ENCODE peak calls at places on chromosome 19, in seven cellular contexts. E is effector memory CD4-positive, alpha-beta T cell; A is CD8-positive, alpha-beta memory T cell; N is stomach; L is heart left ventricle; D is Peyer's patch; I is tibial artery. G is an unnamed sample. For H3K4me1, the result is how much of the 10 kb centered on the place peaks cover.

GRCh38 chr19:17873661-17874422 is 2.1 kb downstream of the SLC5A5 start:
- DNase-seq in D (peak), A (peak), L (no peak), E (peak), N (peak), I (no peak), G (peak)

GRCh38 chr19:20060282-20060681 is 17.5 kb upstream of the ZNF90 start:
- DNase-seq in D (no peak), N (no peak), E (no peak), A (no peak), I (no peak), L (no peak), G (no peak)

GRCh38 chr19:1273263-1274041 is 1.9 kb upstream of the FAM174C start:
- DNase-seq in A (no peak), E (no peak), N (no peak), D (no peak), I (no peak), L (no peak), G (no peak)

GRCh38 chr19:17817668-17818363 is 3.5 kb downstream of the INSL3 start:
- DNase-seq in L (no peak), A (no peak), N (no peak), E (no peak), D (no peak), I (no peak), G (no peak)

GRCh38 chr19:4717191-4717965 is 6.3 kb downstream of the DPP9 start:
- DNase-seq in E (no peak), D (no peak), N (no peak), A (no peak), I (no peak), L (no peak), G (no peak)

GRCh38 chr19:52307275-52307674 is 10.3 kb downstream of the ZNF480 start:
- DNase-seq in A (no peak), D (no peak), E (no peak), I (no peak), N (no peak), L (no peak), G (no peak)

GRCh38 chr19:4405977-4406376 is 3.5 kb downstream of the CHAF1A start:
- DNase-seq in E (no peak), D (no peak), A (no peak), I (no peak), L (no peak), N (no peak), G (no peak)

GRCh38 chr19:44451687-44452086 is 3.4 kb upstream of the ZNF229 start:
- DNase-seq in A (no peak), N (no peak), L (no peak), D (no peak), E (no peak), I (no peak), G (no peak)

GRCh38 chr19:55299991-55300390 is 16.2 kb downstream of the BRSK1 start:
- DNase-seq in I (no peak), E (no peak), A (no peak), L (no peak), D (no peak), N (no peak), G (no peak)

GRCh38 chr19:18385359-18385674 is 641 bp upstream of the GDF15 start:
- DNase-seq in A (no peak), L (no peak), E (no peak), I (no peak), D (no peak), N (no peak), G (no peak)

GRCh38 chr19:11361037-11361770 is 6.0 kb downstream of the PLPPR2 start:
- DNase-seq in N (peak), E (no peak), L (no peak), D (peak), I (no peak), A (no peak), G (no peak)

GRCh38 chr19:44746946-44747738 is 1.4 kb upstream of the BCL3 start:
- DNase-seq in N (peak), A (peak), D (peak), E (peak), I (peak), L (peak), G (peak)

GRCh38 chr19:16325671-16326400 is 1.2 kb downstream of the KLF2 start:
- DNase-seq in A (peak), I (no peak), D (peak), E (peak), L (peak), N (no peak), G (peak)

GRCh38 chr19:16514383-16515019 is 18.3 kb downstream of the C19orf44 start:
- DNase-seq in L (no peak), A (no peak), N (no peak), E (no peak), I (no peak), D (no peak), G (no peak)

GRCh38 chr19:13153627-13154240 is 3.5 kb downstream of the IER2 start:
- DNase-seq in E (no peak), D (peak), L (no peak), A (no peak), N (peak), I (no peak), G (no peak)

GRCh38 chr19:35240322-35240721 is 8.5 kb upstream of the LSR start:
- DNase-seq in N (no peak), L (no peak), E (peak), A (peak), D (peak), I (no peak), G (no peak)

GRCh38 chr19:33683881-33684549 is 62.3 kb downstream of the CHST8 start:
- DNase-seq in A (no peak), N (no peak), D (no peak), L (no peak), I (no peak), E (no peak), G (no peak)

GRCh38 chr19:4437103-4437502 is 20.5 kb downstream of the UBXN6 start:
- DNase-seq in A (no peak), E (no peak), I (no peak), D (no peak), N (no peak), L (no peak), G (no peak)

GRCh38 chr19:34313188-34313587 is 51.8 kb upstream of the GPI start:
- DNase-seq in L (peak), D (peak), I (no peak), E (no peak), A (no peak), N (no peak), G (no peak)

GRCh38 chr19:50464348-50464747 is 12.0 kb upstream of the EMC10 start:
- DNase-seq in L (no peak), I (no peak), A (no peak), E (no peak), N (no peak), D (no peak), G (no peak)

GRCh38 chr19:3055741-3056453 is 6.4 kb downstream of the TLE5 start:
- DNase-seq in I (no peak), A (no peak), D (no peak), E (no peak), N (peak), L (no peak), G (no peak)

DNA sequence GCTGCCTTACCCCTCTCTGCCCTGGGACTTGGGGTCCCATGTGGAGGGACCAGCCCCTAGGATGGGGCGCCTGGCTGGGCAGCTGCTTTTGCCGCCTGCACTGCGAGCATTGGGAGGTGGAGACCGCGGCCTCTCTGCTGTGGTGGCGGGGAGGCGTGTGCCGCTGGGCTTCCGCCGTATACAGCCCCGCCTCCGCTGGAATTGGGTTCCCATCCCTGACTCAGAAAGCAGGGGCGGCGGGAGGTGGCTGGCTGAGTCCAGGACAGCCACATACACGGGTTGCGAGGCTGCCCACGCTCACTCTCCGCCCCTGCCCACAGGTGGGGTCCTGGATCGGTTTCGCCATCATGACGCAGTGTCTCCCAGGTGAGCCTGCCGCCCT is 6.6 kb downstream of the NDUFB7 start:
- DNase-seq in N (no peak), E (no peak), I (no peak), D (no peak), A (no peak), L (no peak), G (no peak)
- H3K27ac ChIP-seq in N (no peak), E (no peak), I (no peak), D (no peak), A (no peak), L (no peak), G (no peak)

GRCh38 chr19:57362419-57362818 is 932 bp upstream of the TRAPPC2B start:
- DNase-seq in N (no peak), I (no peak), A (no peak), E (no peak), D (no peak), L (no peak), G (no peak)
- H3K4me3 ChIP-seq in N (peak), I (peak), A (peak), E (no peak), D (no peak), L (peak), G (peak)

GRCh38 chr19:15305582-15306334 is 26.6 kb downstream of the BRD4 start:
- DNase-seq in N (no peak), E (no peak), I (no peak), L (no peak), D (no peak), A (no peak), G (no peak)
- H3K4me1 ChIP-seq in N (half or more), E (under half), I (half or more), L (half or more), D (under half), A (half or more), G (half or more)

GRCh38 chr19:46471116-46471733 is at the start of gene PNMA8A:
- DNase-seq in D (peak), A (no peak), N (peak), E (no peak), L (peak), I (peak), G (no peak)

GRCh38 chr19:46470376-46470775 is 987 bp downstream of the PNMA8A start:
- DNase-seq in A (no peak), E (no peak), I (no peak), N (no peak), L (no peak), D (no peak), G (no peak)

GRCh38 chr19:46471778-46472543 is 598 bp upstream of the PNMA8A start:
- DNase-seq in L (no peak), A (no peak), I (no peak), N (no peak), E (no peak), D (no peak), G (no peak)

GRCh38 chr19:46472592-46472991 is 1.2 kb upstream of the PNMA8A start:
- DNase-seq in I (no peak), L (no peak), N (no peak), E (no peak), D (no peak), A (no peak), G (no peak)

DNA sequence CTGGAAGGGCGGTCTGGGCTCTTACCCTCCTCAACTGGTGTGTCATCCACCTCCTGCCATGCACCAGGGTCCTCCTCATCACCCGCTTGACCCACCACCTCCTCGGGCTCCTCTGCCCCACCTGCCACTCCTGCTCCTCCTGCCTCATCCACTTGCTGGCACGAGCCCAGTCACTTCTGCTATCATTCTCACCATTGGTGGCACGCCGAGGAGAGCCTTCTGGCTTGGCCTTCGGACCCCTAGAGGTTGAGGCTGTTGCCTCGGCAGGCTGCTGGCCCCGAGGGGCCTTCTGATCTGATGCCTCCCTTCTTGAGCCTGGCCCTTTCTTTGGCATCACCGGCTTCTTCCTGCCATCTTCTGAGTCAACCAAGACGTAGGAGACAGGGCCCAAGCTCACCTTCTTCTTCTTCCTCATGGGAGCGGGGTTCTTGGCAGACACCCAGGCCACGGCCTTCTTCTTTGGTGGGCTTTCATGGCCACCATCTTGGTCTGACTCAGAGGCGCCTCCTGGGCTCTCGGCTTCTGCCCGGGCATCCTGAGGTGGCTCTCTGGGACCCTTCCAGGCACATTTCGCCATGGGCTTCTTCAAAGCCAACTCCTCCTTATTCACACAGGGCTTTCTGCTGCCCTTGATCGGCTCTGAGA is 1.7 kb downstream of the PNMA8A start:
- DNase-seq in L (no peak), D (no peak), I (no peak), A (no peak), N (no peak), E (no peak), G (no peak)
- H3K27ac ChIP-seq in L (no peak), D (no peak), I (peak), A (no peak), N (no peak), E (no peak), G (no peak)

G was measured in naive thymus-derived CD4-positive, alpha-beta T cell.